ENCODE peak calls at places on chromosomes 16 and 17, in nine cellular contexts. O is A549; R is central memory CD8-positive, alpha-beta T cell; K is heart right ventricle; X is pancreas; H is stimulated activated effector memory CD8-positive, alpha-beta T cell treated with anti-CD3 and anti-CD28 coated beads, Interleukin-12 subunit alpha, Interleukin-12 subunit beta, amount 100 ng/mL, for 72 hours; A is upper lobe of right lung; L is mucosa of descending colon; I is right cardiac atrium. J is an unnamed sample.

GRCh38 chr17:29107933-29108805 is 65.2 kb downstream of the PIPOX start:
- ATAC-seq in X (peak; percentile 68), O (peak; percentile 40), I (no peak), L (no peak), R (no peak), A (peak; percentile 68), K (peak; percentile 70), H (no peak), J (no peak)

GRCh38 chr17:42311240-42312034 is 23.1 kb downstream of the STAT5A start:
- ATAC-seq in A (peak; percentile 89), X (peak; percentile 82), L (peak; percentile 48), H (no peak), I (peak; percentile 79), R (no peak), O (no peak), K (peak; percentile 91), J (peak; percentile 95)

GRCh38 chr17:45438931-45439610 is 6.4 kb upstream of the ARHGAP27 start:
- ATAC-seq in O (no peak), H (no peak), I (no peak), K (no peak), A (peak; percentile 4), X (peak; percentile 22), R (no peak), L (peak; percentile 61), J (no peak)

GRCh38 chr16:8796469-8797363 is 723 bp downstream of the TMEM186 start:
- ATAC-seq in R (no peak), K (no peak), H (no peak), X (no peak), O (no peak), L (no peak), A (no peak), I (no peak), J (peak; percentile 0)

GRCh38 chr17:73317554-73318426 is 6.0 kb upstream of the CDC42EP4 start:
- ATAC-seq in K (peak; percentile 70), I (no peak), O (no peak), H (no peak), A (no peak), R (no peak), L (peak; percentile 25), X (peak; percentile 20), J (no peak)

GRCh38 chr17:28252436-28252835 is 66.6 kb upstream of the TMEM97 start:
- ATAC-seq in X (no peak), A (no peak), L (no peak), H (no peak), I (no peak), O (no peak), R (no peak), K (no peak), J (no peak)

GRCh38 chr17:42682400-42683384 is at the start of gene CNTNAP1:
- ATAC-seq in H (peak; percentile 19), X (peak; percentile 4), K (no peak), A (no peak), L (peak; percentile 6), I (peak; percentile 3), R (no peak), O (peak; percentile 3), J (peak; percentile 12)

GRCh38 chr16:57432505-57432904 is 14.7 kb downstream of the CIAPIN1 start:
- ATAC-seq in R (no peak), L (peak; percentile 60), A (no peak), X (peak; percentile 94), I (no peak), O (no peak), H (no peak), K (no peak), J (no peak)

GRCh38 chr16:57538235-57538711 is 1.9 kb upstream of the CCDC102A start:
- ATAC-seq in O (no peak), L (no peak), R (no peak), I (no peak), H (peak; percentile 64), A (no peak), X (no peak), K (no peak), J (no peak)

GRCh38 chr16:85194528-85195270 is 82.4 kb upstream of the CIBAR2 start:
- ATAC-seq in O (no peak), R (no peak), L (no peak), K (no peak), H (no peak), X (no peak), A (no peak), I (no peak), J (no peak)